ENCODE peak calls at places on chromosomes 1 and 21, in seven cellular contexts. K is activated effector memory CD4-positive, alpha-beta T cell treated with Interleukin-2 at 50 U/mL for 16 hours; Z is stimulated activated naive CD4-positive, alpha-beta T cell; I is HEK293T; N is substantia nigra; A is effector CD4-positive, alpha-beta T cell; U is heart left ventricle. B is an unnamed sample.
A peak's percentile ranks its signal among the peaks of the same experiment; 100 is the strongest.

GRCh38 chr1:212012034-212012740 is 23.2 kb downstream of the INTS7 start:
- DNase-seq in N (peak; percentile 58), Z (peak; percentile 45), I (peak; percentile 85), U (peak; percentile 57), A (peak; percentile 54), K (peak; percentile 35), B (peak; percentile 45)

GRCh38 chr1:185880779-185881333 is 146.7 kb downstream of the HMCN1 start:
- DNase-seq in K (no peak), Z (no peak), N (no peak), A (no peak), I (no peak), U (no peak), B (no peak)

GRCh38 chr1:232421143-232421796 is 208.7 kb downstream of the SIPA1L2 start:
- DNase-seq in K (no peak), Z (no peak), U (no peak), N (no peak), A (no peak), I (no peak), B (no peak)

GRCh38 chr1:6260433-6260934 is 414 bp downstream of the GPR153 start:
- DNase-seq in U (peak; percentile 48), K (no peak), A (no peak), N (no peak), I (peak; percentile 42), Z (no peak), B (no peak)

GRCh38 chr1:1974834-1975233 is 28.8 kb downstream of the CFAP74 start:
- DNase-seq in Z (no peak), K (no peak), A (no peak), U (no peak), I (no peak), N (no peak), B (no peak)

GRCh38 chr21:42486551-42486950 is 9.5 kb downstream of the RSPH1 start:
- DNase-seq in Z (no peak), U (no peak), N (no peak), A (no peak), I (no peak), K (no peak), B (no peak)

GRCh38 chr1:211742889-211743529 is 67.6 kb upstream of the NEK2 start:
- DNase-seq in I (no peak), N (no peak), U (no peak), K (no peak), Z (no peak), A (no peak), B (no peak)

GRCh38 chr1:23562138-23562819 is 3.0 kb upstream of the ID3 start:
- DNase-seq in U (peak; percentile 97), A (peak; percentile 40), K (no peak), I (peak; percentile 92), Z (no peak), N (peak; percentile 92), B (no peak)

GRCh38 chr1:214187152-214187900 is 93.6 kb upstream of the SMYD2 start:
- DNase-seq in N (peak; percentile 36), U (no peak), A (no peak), Z (no peak), I (peak; percentile 62), K (no peak), B (no peak)

GRCh38 chr1:5448486-5448885 is 543.7 kb downstream of the NPHP4 start:
- DNase-seq in Z (peak; percentile 1), U (no peak), I (no peak), K (peak; percentile 2), A (peak; percentile 8), N (no peak), B (no peak)

GRCh38 chr1:59291566-59291965 is 5.3 kb upstream of the FGGY start:
- DNase-seq in Z (no peak), K (no peak), A (no peak), I (no peak), N (no peak), U (no peak), B (no peak)

GRCh38 chr1:36380782-36381181 is 4.9 kb downstream of the STK40 start:
- DNase-seq in U (no peak), N (no peak), Z (no peak), A (no peak), I (no peak), K (no peak), B (no peak)

GRCh38 chr1:92065042-92065441 is 10.2 kb downstream of the SETSIP start:
- DNase-seq in I (peak; percentile 30), Z (no peak), U (no peak), K (no peak), N (no peak), A (no peak), B (no peak)

GRCh38 chr1:19682257-19682656 is 17.6 kb downstream of the HTR6 start:
- DNase-seq in Z (no peak), U (no peak), A (no peak), K (no peak), I (no peak), N (no peak), B (no peak)

GRCh38 chr21:45431781-45432572 is 27.0 kb downstream of the COL18A1 start:
- DNase-seq in Z (no peak), K (no peak), N (no peak), A (no peak), U (no peak), I (no peak), B (no peak)

GRCh38 chr1:21368514-21369289 is 71.2 kb upstream of the NBPF3 start:
- DNase-seq in N (peak; percentile 83), Z (peak; percentile 73), U (peak; percentile 80), I (peak; percentile 83), A (peak; percentile 61), K (peak; percentile 42), B (peak; percentile 34)

GRCh38 chr1:68442006-68442405 is 7.7 kb downstream of the RPE65 start:
- DNase-seq in A (no peak), I (peak; percentile 20), Z (no peak), U (no peak), N (no peak), K (no peak), B (no peak)

GRCh38 chr1:235902638-235903542 is 36.2 kb upstream of the LYST start:
- DNase-seq in I (no peak), A (no peak), N (peak; percentile 6), Z (no peak), K (no peak), U (no peak), B (no peak)

GRCh38 chr1:26744075-26744958 is 43.4 kb upstream of the PIGV start:
- DNase-seq in K (peak; percentile 71), N (peak; percentile 63), Z (peak; percentile 82), I (no peak), U (peak; percentile 87), A (peak; percentile 76), B (peak; percentile 79)

GRCh38 chr1:245742891-245743290 is 588.1 kb downstream of the KIF26B start:
- DNase-seq in K (no peak), I (no peak), U (no peak), Z (no peak), N (no peak), A (no peak), B (no peak)

GRCh38 chr1:116667577-116668105 is at the start of gene IGSF3:
- DNase-seq in N (peak; percentile 33), I (peak; percentile 88), K (peak; percentile 25), A (peak; percentile 6), Z (peak; percentile 9), U (peak; percentile 79), B (peak; percentile 52)

GRCh38 chr1:201166964-201167624 is 12.8 kb upstream of the TMEM9 start:
- DNase-seq in U (no peak), I (no peak), A (no peak), K (no peak), N (no peak), Z (no peak), B (no peak)

GRCh38 chr1:7885513-7886298 is 32.8 kb upstream of the UTS2 start:
- DNase-seq in Z (no peak), N (no peak), U (no peak), K (no peak), A (no peak), I (peak; percentile 43), B (peak; percentile 33)

GRCh38 chr1:6271554-6271953 is 10.7 kb upstream of the GPR153 start:
- DNase-seq in I (no peak), A (no peak), Z (no peak), U (no peak), K (no peak), N (no peak), B (no peak)

GRCh38 chr1:37850352-37850955 is 8.9 kb downstream of the MTF1 start:
- DNase-seq in Z (no peak), N (no peak), I (no peak), K (no peak), U (no peak), A (no peak), B (no peak)

GRCh38 chr1:8914471-8914870 is 31.2 kb upstream of the CA6 start:
- DNase-seq in K (no peak), I (no peak), Z (no peak), U (no peak), A (no peak), N (no peak), B (no peak)

GRCh38 chr1:101073836-101074235 is 48.3 kb upstream of the DPH5 start:
- DNase-seq in A (no peak), N (no peak), K (no peak), I (no peak), Z (no peak), U (no peak), B (no peak)

GRCh38 chr1:224635356-224635755 is 19.2 kb downstream of the CNIH3 start:
- DNase-seq in Z (no peak), K (no peak), U (no peak), N (no peak), A (no peak), I (no peak), B (no peak)

GRCh38 chr1:150552692-150553278 is 3.6 kb downstream of the ADAMTSL4 start:
- DNase-seq in N (no peak), K (no peak), Z (no peak), A (no peak), U (no peak), I (no peak), B (no peak)

GRCh38 chr1:21314797-21315396 is 24.6 kb upstream of the ECE1 start:
- DNase-seq in N (no peak), K (no peak), U (no peak), Z (no peak), A (no peak), I (no peak), B (no peak)

GRCh38 chr1:222921951-222922350 is 107.1 kb downstream of the DISP1 start:
- DNase-seq in N (no peak), K (no peak), I (no peak), A (no peak), Z (no peak), U (no peak), B (no peak)

GRCh38 chr1:67019121-67019520 is 34.8 kb downstream of the SLC35D1 start:
- DNase-seq in U (no peak), K (no peak), N (no peak), I (no peak), A (no peak), Z (no peak), B (no peak)

GRCh38 chr21:31493350-31493880 is 149.4 kb upstream of the TIAM1 start:
- DNase-seq in A (no peak), Z (no peak), I (no peak), N (no peak), U (no peak), K (no peak), B (no peak)

GRCh38 chr1:184419734-184420161 is 32.9 kb downstream of the C1orf21 start:
- DNase-seq in I (no peak), A (no peak), K (no peak), U (no peak), N (no peak), Z (no peak), B (no peak)

GRCh38 chr1:178262101-178262500 is 168.2 kb downstream of the RASAL2 start:
- DNase-seq in N (no peak), Z (no peak), U (no peak), I (peak; percentile 29), K (no peak), A (no peak), B (no peak)

GRCh38 chr1:45863117-45863670 is 59.8 kb downstream of the MAST2 start:
- DNase-seq in K (no peak), U (no peak), N (no peak), A (no peak), I (no peak), Z (no peak), B (no peak)

GRCh38 chr1:8010080-8010664 is 15.9 kb downstream of the ERRFI1 start:
- DNase-seq in N (no peak), U (no peak), Z (no peak), A (no peak), I (no peak), K (no peak), B (no peak)

GRCh38 chr1:3192359-3192758 is 123.4 kb downstream of the PRDM16 start:
- DNase-seq in I (no peak), K (no peak), Z (no peak), N (no peak), U (no peak), A (no peak), B (no peak)